ENCODE peak calls at places on chromosomes 4 and X, in seven cellular contexts. R is T-helper 9 cell; Y is stimulated activated CD8-positive, alpha-beta memory T cell treated with anti-CD3 and anti-CD28 coated beads, Interleukin-7, amount 100 ng/mL, for 48 hours; M is fibroblast of the conjunctiva; H is COR-L47; N is ELF-1; X is astrocyte of the hippocampus. D is an unnamed sample.

GRCh38 chrX:72346306-72346949 is 40.7 kb upstream of the CITED1 start:
- DNase-seq in R (no peak), Y (no peak), M (no peak), H (no peak), N (peak; percentile 77), X (no peak), D (peak; percentile 18)

GRCh38 chrX:115419094-115419493 is 129.6 kb downstream of the LUZP4 start:
- DNase-seq in R (no peak), Y (no peak), M (no peak), H (no peak), N (no peak), X (no peak), D (no peak)

GRCh38 chr4:155667538-155668511 is 1.2 kb downstream of the GUCY1A1 start:
- DNase-seq in R (no peak), Y (no peak), M (no peak), H (peak; percentile 60), N (peak; percentile 57), X (peak; percentile 60), D (peak; percentile 60)

GRCh38 chr4:132065940-132066495 is 1083.1 kb upstream of the PCDH10 start:
- DNase-seq in R (no peak), Y (no peak), M (no peak), H (no peak), N (no peak), X (no peak), D (no peak)

GRCh38 chr4:88814043-88814617 is 116.5 kb upstream of the NAP1L5 start:
- DNase-seq in R (no peak), Y (no peak), M (no peak), H (peak; percentile 10), N (peak; percentile 6), X (no peak), D (peak; percentile 56)

GRCh38 chrX:21747523-21747922 is 10.4 kb downstream of the SMPX start:
- DNase-seq in R (no peak), Y (no peak), M (no peak), H (peak; percentile 49), N (peak; percentile 41), X (peak; percentile 20), D (peak; percentile 26)

GRCh38 chr4:26772096-26772495 is 88.5 kb upstream of the STIM2 start:
- DNase-seq in R (no peak), Y (no peak), M (no peak), H (no peak), N (no peak), X (no peak), D (no peak)

GRCh38 chr4:65943076-65943475 is 272.8 kb upstream of the EPHA5 start:
- DNase-seq in R (no peak), Y (no peak), M (no peak), H (peak; percentile 34), N (peak; percentile 53), X (peak; percentile 96), D (peak; percentile 89)

GRCh38 chr4:184387351-184387750 is 87.0 kb downstream of the IRF2 start:
- DNase-seq in R (no peak), Y (no peak), M (no peak), H (no peak), N (no peak), X (no peak), D (peak; percentile 20)

GRCh38 chrX:154542723-154543424 is 3.8 kb downstream of the G6PD start:
- DNase-seq in R (no peak), Y (peak; percentile 24), M (no peak), H (no peak), N (no peak), X (no peak), D (no peak)

GRCh38 chr4:69093681-69094080 is 2.6 kb upstream of the UGT2B7 start:
- DNase-seq in R (no peak), Y (no peak), M (no peak), H (no peak), N (no peak), X (no peak), D (no peak)

GRCh38 chr4:31107362-31107761 is 387.2 kb downstream of the PCDH7 start:
- DNase-seq in R (no peak), Y (no peak), M (no peak), H (no peak), N (no peak), X (peak; percentile 9), D (no peak)

GRCh38 chrX:134669378-134670098 is 11.3 kb upstream of the PLAC1 start:
- DNase-seq in R (no peak), Y (no peak), M (peak; percentile 68), H (no peak), N (peak; percentile 71), X (peak; percentile 62), D (no peak)

GRCh38 chr4:159504634-159505033 is 401.8 kb downstream of the RAPGEF2 start:
- DNase-seq in R (no peak), Y (no peak), M (peak; percentile 14), H (no peak), N (no peak), X (peak; percentile 58), D (no peak)

GRCh38 chr4:25308266-25308665 is 4.3 kb upstream of the ZCCHC4 start:
- DNase-seq in R (no peak), Y (no peak), M (no peak), H (no peak), N (no peak), X (no peak), D (no peak)

GRCh38 chr4:102343964-102344519 is 1.2 kb downstream of the SLC39A8 start:
- DNase-seq in R (no peak), Y (peak; percentile 56), M (no peak), H (no peak), N (no peak), X (no peak), D (no peak)

GRCh38 chr4:184265566-184266351 is 48.1 kb upstream of the ENPP6 start:
- DNase-seq in R (no peak), Y (no peak), M (no peak), H (no peak), N (no peak), X (peak; percentile 52), D (no peak)

GRCh38 chrX:149032449-149032848 is 472.7 kb downstream of the IDS start:
- DNase-seq in R (no peak), Y (no peak), M (no peak), H (no peak), N (no peak), X (no peak), D (no peak)

GRCh38 chr4:134144337-134144736 is 57.3 kb downstream of the PABPC4L start:
- DNase-seq in R (no peak), Y (no peak), M (no peak), H (no peak), N (no peak), X (no peak), D (no peak)

GRCh38 chrX:119672252-119672825 is 20.6 kb downstream of the SEPTIN6 start:
- DNase-seq in R (no peak), Y (no peak), M (no peak), H (peak; percentile 97), N (no peak), X (no peak), D (no peak)

GRCh38 chr4:15682790-15683495 is 1.3 kb downstream of the FAM200B start:
- DNase-seq in R (no peak), Y (no peak), M (no peak), H (no peak), N (no peak), X (no peak), D (no peak)

GRCh38 chrX:149493567-149494562 is 11.2 kb downstream of the IDS start:
- DNase-seq in R (no peak), Y (no peak), M (no peak), H (no peak), N (peak; percentile 44), X (no peak), D (peak; percentile 11)

GRCh38 chrX:115957862-115958490 is 212.6 kb upstream of the AGTR2 start:
- DNase-seq in R (no peak), Y (no peak), M (no peak), H (no peak), N (peak; percentile 87), X (no peak), D (peak; percentile 51)

GRCh38 chrX:31233941-31234496 is 162.2 kb upstream of the FTHL17 start:
- DNase-seq in R (no peak), Y (no peak), M (no peak), H (no peak), N (peak; percentile 93), X (no peak), D (peak; percentile 79)

GRCh38 chrX:39821011-39821708 is 276.6 kb downstream of the BCOR start:
- DNase-seq in R (no peak), Y (no peak), M (no peak), H (no peak), N (peak; percentile 85), X (peak; percentile 64), D (peak; percentile 53)

GRCh38 chr4:15250021-15250441 is 177.8 kb upstream of the C1QTNF7 start:
- DNase-seq in R (no peak), Y (no peak), M (no peak), H (no peak), N (no peak), X (peak; percentile 20), D (no peak)

GRCh38 chr4:68359508-68359907 is 9.6 kb upstream of the YTHDC1 start:
- DNase-seq in R (no peak), Y (no peak), M (no peak), H (no peak), N (no peak), X (no peak), D (no peak)

GRCh38 chr4:119765951-119766350 is 137.3 kb upstream of the PDE5A start:
- DNase-seq in R (no peak), Y (no peak), M (no peak), H (no peak), N (no peak), X (no peak), D (no peak)

GRCh38 chr4:4696521-4696920 is 154.7 kb upstream of the STX18 start:
- DNase-seq in R (no peak), Y (no peak), M (no peak), H (no peak), N (no peak), X (no peak), D (no peak)

GRCh38 chr4:10096201-10096975 is 20.2 kb downstream of the WDR1 start:
- DNase-seq in R (peak; percentile 60), Y (peak; percentile 90), M (peak; percentile 91), H (no peak), N (peak; percentile 52), X (peak; percentile 94), D (no peak)